ENCODE peak calls at places on chromosome 18, in seven cellular contexts. One of them, this sample, is unnamed.

GRCh38 chr18:80176334-80177080 is 67.4 kb downstream of the ADNP2 start:
- DNase-seq in foreskin fibroblast: no peak
- DNase-seq in upper lobe of right lung: peak; percentile 45
- DNase-seq in anterior cingulate cortex: no peak
- DNase-seq in MM.1S: no peak
- DNase-seq in NCI-H1436: no peak
- DNase-seq in neuronal stem cell: no peak
- DNase-seq in this sample: no peak

GRCh38 chr18:75544051-75544481 is 116.6 kb upstream of the SMIM21 start:
- DNase-seq in upper lobe of right lung: no peak
- DNase-seq in NCI-H1436: no peak
- DNase-seq in foreskin fibroblast: no peak
- DNase-seq in anterior cingulate cortex: no peak
- DNase-seq in neuronal stem cell: no peak
- DNase-seq in MM.1S: no peak
- DNase-seq in this sample: no peak

GRCh38 chr18:35827275-35827929 is 145.1 kb upstream of the RMP24 start:
- DNase-seq in MM.1S: no peak
- DNase-seq in NCI-H1436: peak; percentile 18
- DNase-seq in upper lobe of right lung: no peak
- DNase-seq in anterior cingulate cortex: no peak
- DNase-seq in foreskin fibroblast: no peak
- DNase-seq in neuronal stem cell: no peak
- DNase-seq in this sample: peak; percentile 91

GRCh38 chr18:30406728-30407127 is 635.8 kb downstream of the DSC3 start:
- DNase-seq in neuronal stem cell: no peak
- DNase-seq in NCI-H1436: no peak
- DNase-seq in anterior cingulate cortex: no peak
- DNase-seq in foreskin fibroblast: no peak
- DNase-seq in MM.1S: no peak
- DNase-seq in upper lobe of right lung: no peak
- DNase-seq in this sample: no peak

GRCh38 chr18:54154231-54154630 is 70.2 kb downstream of the MBD2 start:
- DNase-seq in neuronal stem cell: no peak
- DNase-seq in anterior cingulate cortex: no peak
- DNase-seq in MM.1S: no peak
- DNase-seq in upper lobe of right lung: no peak
- DNase-seq in NCI-H1436: no peak
- DNase-seq in foreskin fibroblast: no peak
- DNase-seq in this sample: no peak

GRCh38 chr18:5969355-5970003 is 74.2 kb upstream of the TMEM200C start:
- DNase-seq in anterior cingulate cortex: no peak
- DNase-seq in MM.1S: no peak
- DNase-seq in NCI-H1436: no peak
- DNase-seq in neuronal stem cell: no peak
- DNase-seq in upper lobe of right lung: no peak
- DNase-seq in foreskin fibroblast: no peak
- DNase-seq in this sample: no peak

GRCh38 chr18:36539674-36540073 is 242.2 kb downstream of the FHOD3 start:
- DNase-seq in NCI-H1436: no peak
- DNase-seq in MM.1S: no peak
- DNase-seq in upper lobe of right lung: no peak
- DNase-seq in neuronal stem cell: no peak
- DNase-seq in foreskin fibroblast: peak; percentile 35
- DNase-seq in anterior cingulate cortex: no peak
- DNase-seq in this sample: no peak

GRCh38 chr18:59024829-59025228 is 114.9 kb upstream of the SEC11C start:
- DNase-seq in foreskin fibroblast: peak; percentile 64
- DNase-seq in NCI-H1436: no peak
- DNase-seq in MM.1S: no peak
- DNase-seq in upper lobe of right lung: no peak
- DNase-seq in anterior cingulate cortex: no peak
- DNase-seq in neuronal stem cell: no peak
- DNase-seq in this sample: no peak

GRCh38 chr18:55587341-55588000 is 521 bp downstream of the TCF4 start:
- DNase-seq in MM.1S: peak; percentile 19
- DNase-seq in foreskin fibroblast: peak; percentile 23
- DNase-seq in NCI-H1436: peak; percentile 57
- DNase-seq in anterior cingulate cortex: peak; percentile 69
- DNase-seq in upper lobe of right lung: no peak
- DNase-seq in neuronal stem cell: no peak
- DNase-seq in this sample: no peak

GRCh38 chr18:55100817-55101457 is 141.7 kb upstream of the CCDC68 start:
- DNase-seq in upper lobe of right lung: no peak
- DNase-seq in neuronal stem cell: no peak
- DNase-seq in MM.1S: no peak
- DNase-seq in foreskin fibroblast: no peak
- DNase-seq in NCI-H1436: no peak
- DNase-seq in anterior cingulate cortex: no peak
- DNase-seq in this sample: no peak

GRCh38 chr18:64800151-64800550 is 651.3 kb upstream of the LINC00305 start:
- DNase-seq in MM.1S: no peak
- DNase-seq in upper lobe of right lung: no peak
- DNase-seq in NCI-H1436: no peak
- DNase-seq in foreskin fibroblast: no peak
- DNase-seq in anterior cingulate cortex: no peak
- DNase-seq in neuronal stem cell: no peak
- DNase-seq in this sample: no peak

GRCh38 chr18:497688-498087 is 2.8 kb downstream of the COLEC12 start:
- DNase-seq in MM.1S: no peak
- DNase-seq in foreskin fibroblast: no peak
- DNase-seq in NCI-H1436: no peak
- DNase-seq in anterior cingulate cortex: no peak
- DNase-seq in neuronal stem cell: no peak
- DNase-seq in upper lobe of right lung: no peak
- DNase-seq in this sample: no peak

GRCh38 chr18:8982416-8983183 is 119.9 kb upstream of the NDUFV2 start:
- DNase-seq in NCI-H1436: peak; percentile 16
- DNase-seq in MM.1S: peak; percentile 83
- DNase-seq in neuronal stem cell: peak; percentile 21
- DNase-seq in foreskin fibroblast: peak; percentile 80
- DNase-seq in upper lobe of right lung: no peak
- DNase-seq in anterior cingulate cortex: no peak
- DNase-seq in this sample: no peak

GRCh38 chr18:59604877-59605276 is 92.3 kb downstream of the CCBE1 start:
- DNase-seq in anterior cingulate cortex: no peak
- DNase-seq in neuronal stem cell: no peak
- DNase-seq in upper lobe of right lung: no peak
- DNase-seq in MM.1S: no peak
- DNase-seq in NCI-H1436: no peak
- DNase-seq in foreskin fibroblast: peak; percentile 50
- DNase-seq in this sample: no peak

This sample was measured in iPS DF 6.9.